ENCODE peak calls at places on chromosomes 2 and 18, in nine cellular contexts. Q is right cardiac atrium, W is hepatocyte, B is aorta, M is stomach, Y is heart right ventricle, H is iPS DF 6.9, V is IMR-90, F is thoracic aorta. L is an unnamed sample. For H3K27me3 and H3K4me1, the result is how much of the 10 kb centered on the place peaks cover.

GRCh38 chr18:31657823-31658669 is 26.3 kb downstream of the B4GALT6 start:
- DNase-seq in M (no peak), F (no peak), V (no peak), Y (no peak), H (no peak), W (peak), Q (no peak), B (no peak), L (no peak)

GRCh38 chr2:205656426-205656795 is 25.9 kb upstream of the NRP2 start:
- DNase-seq in Y (no peak), H (no peak), B (no peak), W (no peak), Q (no peak), F (no peak), M (no peak), V (no peak), L (no peak)

GRCh38 chr18:45398448-45398847 is 216.8 kb upstream of the SLC14A2 start:
- DNase-seq in Y (no peak), M (no peak), B (no peak), W (no peak), F (no peak), V (no peak), Q (no peak), H (no peak), L (peak)

GRCh38 chr18:75162467-75162866 is 46.5 kb downstream of the PTGR3 start:
- DNase-seq in F (no peak), V (peak), H (no peak), B (no peak), W (no peak), M (no peak), Q (no peak), Y (no peak), L (no peak)

GRCh38 chr2:187994464-187995331 is 297.0 kb upstream of the GULP1 start:
- DNase-seq in V (peak), Q (peak), H (no peak), M (no peak), W (peak), B (no peak), Y (no peak), F (no peak), L (peak)

GRCh38 chr2:9812945-9813311 is 30.3 kb upstream of the TAF1B start:
- DNase-seq in B (no peak), Q (no peak), H (no peak), V (no peak), F (no peak), Y (no peak), M (no peak), W (no peak), L (no peak)

GRCh38 chr2:158644139-158644538 is 151.0 kb upstream of the DAPL1 start:
- DNase-seq in Y (no peak), H (no peak), M (no peak), Q (no peak), W (no peak), V (peak), B (no peak), F (no peak), L (peak)

GRCh38 chr18:24022141-24022540 is 7.6 kb downstream of the TTC39C start:
- DNase-seq in W (no peak), Q (no peak), M (no peak), H (no peak), V (peak), B (no peak), F (no peak), Y (no peak), L (no peak)

GRCh38 chr2:31319391-31320175 is 85.6 kb downstream of the EHD3 start:
- DNase-seq in B (peak), W (peak), Y (no peak), F (no peak), M (no peak), H (no peak), Q (no peak), V (peak), L (peak)

GRCh38 chr18:58321986-58322385 is 278.0 kb downstream of the NEDD4L start:
- DNase-seq in F (peak), V (peak), M (peak), H (no peak), B (peak), W (peak), Y (peak), Q (peak), L (peak)

GRCh38 chr2:188381614-188382013 is 89.9 kb downstream of the GULP1 start:
- DNase-seq in B (no peak), F (no peak), W (peak), H (no peak), V (peak), Q (no peak), M (no peak), Y (no peak), L (peak)

GRCh38 chr2:142930835-142931398 is 53.5 kb downstream of the KYNU start:
- DNase-seq in Y (no peak), M (no peak), W (no peak), H (no peak), F (no peak), B (no peak), Q (no peak), V (no peak), L (no peak)

GRCh38 chr2:45889053-45889452 is 237.6 kb downstream of the PRKCE start:
- DNase-seq in F (no peak), W (peak), V (peak), B (no peak), Y (no peak), M (no peak), H (peak), Q (peak), L (no peak)

GRCh38 chr2:18319987-18320386 is 240.5 kb downstream of the RDH14 start:
- DNase-seq in F (no peak), W (no peak), H (no peak), B (no peak), Q (no peak), Y (no peak), M (no peak), V (peak), L (no peak)

DNA sequence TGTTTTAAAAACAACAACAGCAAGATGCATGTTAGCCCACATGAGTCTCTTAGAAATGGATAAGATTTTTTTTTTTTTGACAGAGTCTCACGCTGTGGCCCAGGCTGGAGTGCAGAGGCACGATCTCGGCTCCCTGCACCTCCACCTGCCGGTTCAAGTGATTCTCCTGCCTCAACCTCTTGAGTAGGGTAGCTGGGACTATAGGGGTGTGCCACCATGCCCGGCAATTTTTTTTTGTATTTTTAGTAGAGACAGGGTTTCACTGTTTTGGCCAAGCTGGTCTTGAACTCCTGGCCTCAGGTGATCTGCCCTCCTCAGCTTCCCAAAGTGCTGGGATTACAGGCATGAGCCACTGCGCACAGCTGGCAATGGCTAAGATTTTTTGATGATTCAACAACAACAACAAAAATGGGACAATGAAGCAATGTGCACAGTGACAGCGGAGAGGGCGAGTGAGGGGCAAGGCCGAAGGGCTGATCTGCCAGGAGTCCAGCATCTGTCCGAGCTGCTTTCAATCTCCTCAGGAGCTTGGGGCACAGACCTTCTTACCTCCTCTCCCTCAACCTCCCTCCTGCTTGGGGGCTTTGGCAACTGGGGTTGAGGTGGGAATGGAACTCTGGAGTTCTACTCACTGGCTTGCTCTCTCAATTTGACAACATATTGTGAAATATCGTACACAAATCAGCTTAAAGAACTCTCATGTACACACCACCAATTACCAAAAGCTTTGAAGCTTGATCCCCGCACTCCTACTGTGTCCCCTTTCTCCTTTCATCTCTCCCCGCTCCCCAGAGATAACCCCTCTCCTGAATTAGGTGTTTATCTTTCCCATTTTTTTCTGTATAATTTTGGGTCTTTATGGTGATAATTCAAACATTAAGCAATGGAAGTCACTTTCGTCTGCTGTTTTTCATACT is 3.4 kb downstream of the ABCG8 start:
- DNase-seq in V (no peak), Y (no peak), B (no peak), Q (no peak), W (no peak), M (no peak), F (no peak), H (no peak), L (no peak)
- H3K27me3 ChIP-seq in V (under half), Y (under half), B (under half), Q (under half), W (under half), M (under half), F (under half), H (under half), L (under half)

GRCh38 chr2:201149064-201149820 is 33.3 kb downstream of the CFLAR start:
- DNase-seq in B (no peak), M (no peak), Q (no peak), V (peak), H (no peak), Y (no peak), W (peak), F (no peak), L (peak)
- H3K4me3 ChIP-seq in B (no peak), M (no peak), Q (no peak), V (no peak), H (no peak), Y (no peak), W (no peak), F (no peak), L (no peak)

DNA sequence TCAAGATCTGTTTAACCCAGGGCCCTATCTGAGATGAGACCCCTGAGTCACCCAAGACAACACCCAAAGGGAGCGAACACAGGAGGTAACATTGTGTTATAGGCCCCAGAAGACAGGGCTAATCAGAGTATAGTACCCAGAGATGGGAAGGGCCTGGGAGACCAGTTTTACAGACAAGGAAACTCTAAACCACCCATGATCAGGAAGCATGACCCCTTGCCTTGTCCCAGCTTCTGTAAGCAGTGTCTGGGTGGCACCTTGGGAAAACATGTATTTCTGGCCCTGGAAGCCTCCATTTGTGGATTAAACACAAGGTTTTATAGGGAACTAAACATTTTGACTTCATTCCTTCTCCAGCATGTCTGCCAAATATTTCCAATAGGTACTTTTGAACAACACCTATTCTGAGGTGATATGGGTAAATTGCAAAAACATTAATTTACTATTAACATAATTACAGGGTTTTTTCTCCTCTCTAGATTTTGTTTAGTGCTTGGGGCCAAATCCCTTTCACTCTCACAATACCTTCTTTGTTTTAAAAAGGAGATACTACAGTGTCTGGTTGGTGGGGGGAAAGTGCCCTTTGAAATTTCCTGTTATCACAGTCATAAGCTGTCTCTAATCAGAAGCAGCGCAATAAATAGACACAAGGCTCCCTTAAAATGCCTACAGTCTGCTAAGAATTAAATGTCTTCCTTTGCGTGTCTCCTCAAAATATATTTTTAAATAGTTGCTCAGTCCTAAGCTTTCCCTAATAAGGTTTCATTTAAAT is 341.1 kb downstream of the BCL11A start:
- DNase-seq in H (no peak), B (no peak), W (no peak), V (no peak), F (no peak), M (no peak), Q (no peak), Y (no peak), L (no peak)
- H3K4me1 ChIP-seq in H (under half), B (under half), W (under half), V (under half), F (under half), M (under half), Q (under half), Y (under half), L (under half)

GRCh38 chr2:128752691-128753263 is 434.1 kb upstream of the HS6ST1 start:
- DNase-seq in M (no peak), Y (no peak), B (no peak), V (no peak), H (no peak), W (no peak), Q (no peak), F (no peak), L (no peak)
- H3K27me3 ChIP-seq in M (under half), Y (under half), B (under half), V (under half), H (under half), W (under half), Q (under half), F (under half), L (under half)

GRCh38 chr2:173446722-173447121 is 92.0 kb downstream of the CDCA7 start:
- DNase-seq in Q (no peak), B (no peak), W (no peak), Y (no peak), H (no peak), F (no peak), V (peak), M (no peak), L (no peak)

GRCh38 chr2:173451137-173451536 is 96.5 kb downstream of the CDCA7 start:
- DNase-seq in M (no peak), H (no peak), V (no peak), Y (no peak), F (no peak), Q (no peak), W (no peak), B (no peak), L (no peak)

GRCh38 chr2:173452436-173452835 is 97.8 kb downstream of the CDCA7 start:
- DNase-seq in Q (no peak), V (no peak), M (no peak), W (no peak), B (no peak), F (no peak), H (no peak), Y (no peak), L (no peak)

DNA sequence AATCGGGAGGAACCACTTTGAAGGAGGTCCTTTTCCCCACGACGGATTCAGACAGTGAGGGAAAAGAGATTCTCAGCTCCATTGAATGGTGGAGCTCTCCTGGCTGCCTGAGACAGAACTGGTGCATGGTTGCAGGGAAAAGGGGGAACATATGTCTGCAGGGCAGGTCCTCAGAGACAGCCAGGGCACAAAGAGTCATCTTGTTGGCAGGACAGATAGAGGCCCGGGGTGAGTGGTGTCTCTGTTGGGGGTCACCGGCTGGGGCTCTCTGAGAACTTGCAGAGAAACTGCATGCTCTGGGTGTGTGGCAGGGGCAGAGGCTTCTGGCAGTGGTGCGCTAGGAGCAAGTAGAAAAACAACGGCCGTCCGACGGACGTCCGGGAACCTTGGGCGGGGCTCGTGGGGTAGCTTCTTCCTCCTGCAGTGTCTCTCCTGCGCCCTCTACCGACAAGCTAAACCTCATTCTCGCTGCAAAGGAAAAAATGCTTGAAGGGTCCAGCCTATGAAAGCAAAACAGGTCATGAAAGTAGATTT is 94.3 kb downstream of the CDCA7 start:
- DNase-seq in Y (peak), B (peak), F (no peak), Q (peak), M (peak), H (peak), V (peak), W (peak), L (peak)
- H3K4me3 ChIP-seq in Y (no peak), B (no peak), F (peak), Q (peak), M (peak), H (no peak), V (peak), W (no peak), L (peak)

DNA sequence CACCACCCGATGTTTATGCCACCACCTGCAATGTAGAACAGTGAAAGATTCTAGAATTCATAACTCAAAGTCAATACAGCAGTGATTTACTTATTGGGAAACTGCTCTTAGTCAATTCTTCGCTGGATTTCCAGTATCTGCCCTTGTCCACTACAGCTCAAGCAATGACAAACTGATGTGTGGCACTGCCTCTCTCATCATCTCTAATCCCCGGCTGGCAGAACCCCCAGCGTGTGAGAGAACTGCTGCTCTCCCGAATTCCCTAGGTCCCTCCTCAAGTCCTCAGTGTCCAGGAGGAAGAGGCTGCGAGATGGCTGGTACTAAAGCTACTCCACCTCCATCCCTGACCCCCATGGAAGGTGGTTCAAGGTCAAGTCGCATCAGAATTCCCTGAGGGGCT is 1.6 kb downstream of the TXNL4A start:
- DNase-seq in F (no peak), Y (no peak), V (no peak), B (no peak), W (no peak), M (no peak), Q (no peak), H (no peak), L (no peak)
- H3K4me1 ChIP-seq in F (under half), Y (under half), V (under half), B (under half), W (under half), M (half or more), Q (under half), H (under half), L (under half)

GRCh38 chr2:218093879-218094278 is 24.8 kb downstream of the RUFY4 start:
- DNase-seq in F (no peak), B (no peak), Q (no peak), V (no peak), Y (no peak), W (no peak), M (no peak), H (no peak), L (no peak)

GRCh38 chr2:218095853-218096252 is 26.8 kb downstream of the RUFY4 start:
- DNase-seq in Y (no peak), V (no peak), B (no peak), F (no peak), W (no peak), M (no peak), H (no peak), Q (no peak), L (no peak)

DNA sequence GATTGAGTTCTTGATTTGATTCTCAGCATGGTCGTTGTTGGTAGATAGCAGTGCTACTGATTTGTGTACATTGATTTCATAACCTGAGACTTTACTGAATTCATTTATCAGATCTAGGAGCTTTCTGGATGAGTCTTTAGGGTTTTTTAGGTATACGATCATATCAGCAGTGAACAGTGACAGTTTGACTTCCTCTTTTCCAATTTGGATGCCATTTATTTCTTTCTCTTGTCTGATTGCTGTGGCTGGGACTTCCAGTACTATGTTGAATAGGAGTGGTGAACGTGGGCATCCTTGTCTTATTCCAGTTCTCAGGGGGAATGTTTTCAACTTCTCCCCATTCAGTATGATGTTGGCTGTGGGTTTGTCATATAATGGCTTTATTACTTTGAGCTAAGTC is 27.9 kb upstream of the CXCR2 start:
- DNase-seq in H (no peak), B (no peak), Y (no peak), M (no peak), Q (no peak), V (no peak), F (no peak), W (no peak), L (no peak)
- H3K27me3 ChIP-seq in H (under half), B (under half), Y (under half), M (under half), Q (under half), V (under half), F (under half), W (under half), L (under half)